ENCODE peak calls at places on chromosomes 5 and 9, in four cellular contexts. M is H1, G is HepG2, B is GM12892. X is an unnamed sample.

GRCh38 chr5:172437445-172438303 is 16.7 kb downstream of the SH3PXD2B start:
- DNase-seq in G (peak), B (no peak), M (no peak), X (no peak)

GRCh38 chr5:81819556-81820314 is 68.8 kb upstream of the SSBP2 start:
- DNase-seq in G (no peak), B (no peak), M (no peak), X (no peak)

GRCh38 chr9:112097712-112098688 is 77.1 kb downstream of the SUSD1 start:
- DNase-seq in B (peak), M (peak), G (peak), X (peak)

GRCh38 chr5:65332591-65332990 is 149.1 kb downstream of the ADAMTS6 start:
- DNase-seq in M (no peak), B (no peak), G (peak), X (no peak)

GRCh38 chr5:141208478-141208877 is at the start of gene PCDHB12:
- DNase-seq in M (no peak), G (peak), B (no peak), X (no peak)

GRCh38 chr9:93955356-93956182 is 414 bp upstream of the BARX1 start:
- DNase-seq in B (no peak), M (no peak), G (no peak), X (no peak)

GRCh38 chr9:70435948-70436347 is 21.5 kb upstream of the KLF9 start:
- DNase-seq in M (no peak), G (no peak), B (no peak), X (no peak)

GRCh38 chr9:132312873-132313272 is 41.9 kb downstream of the SETX start:
- DNase-seq in G (no peak), M (no peak), B (no peak), X (no peak)

GRCh38 chr5:103475629-103476240 is 86.9 kb downstream of the NUDT12 start:
- DNase-seq in B (no peak), G (peak), M (no peak), X (no peak)

GRCh38 chr5:180521101-180521500 is 26.9 kb downstream of the CNOT6 start:
- DNase-seq in G (no peak), B (no peak), M (no peak), X (no peak)

GRCh38 chr5:135667662-135668061 is 88.9 kb upstream of the CXCL14 start:
- DNase-seq in G (peak), B (no peak), M (no peak), X (no peak)

GRCh38 chr5:96067902-96068614 is 106.4 kb upstream of the ELL2 start:
- DNase-seq in M (no peak), B (no peak), G (no peak), X (no peak)

GRCh38 chr5:112555691-112556090 is 136.6 kb upstream of the EPB41L4A start:
- DNase-seq in G (no peak), M (no peak), B (no peak), X (no peak)
- TF ChIP-seq TAF1 in G (no peak), M (no peak), B (no peak), X (no peak)

DNA sequence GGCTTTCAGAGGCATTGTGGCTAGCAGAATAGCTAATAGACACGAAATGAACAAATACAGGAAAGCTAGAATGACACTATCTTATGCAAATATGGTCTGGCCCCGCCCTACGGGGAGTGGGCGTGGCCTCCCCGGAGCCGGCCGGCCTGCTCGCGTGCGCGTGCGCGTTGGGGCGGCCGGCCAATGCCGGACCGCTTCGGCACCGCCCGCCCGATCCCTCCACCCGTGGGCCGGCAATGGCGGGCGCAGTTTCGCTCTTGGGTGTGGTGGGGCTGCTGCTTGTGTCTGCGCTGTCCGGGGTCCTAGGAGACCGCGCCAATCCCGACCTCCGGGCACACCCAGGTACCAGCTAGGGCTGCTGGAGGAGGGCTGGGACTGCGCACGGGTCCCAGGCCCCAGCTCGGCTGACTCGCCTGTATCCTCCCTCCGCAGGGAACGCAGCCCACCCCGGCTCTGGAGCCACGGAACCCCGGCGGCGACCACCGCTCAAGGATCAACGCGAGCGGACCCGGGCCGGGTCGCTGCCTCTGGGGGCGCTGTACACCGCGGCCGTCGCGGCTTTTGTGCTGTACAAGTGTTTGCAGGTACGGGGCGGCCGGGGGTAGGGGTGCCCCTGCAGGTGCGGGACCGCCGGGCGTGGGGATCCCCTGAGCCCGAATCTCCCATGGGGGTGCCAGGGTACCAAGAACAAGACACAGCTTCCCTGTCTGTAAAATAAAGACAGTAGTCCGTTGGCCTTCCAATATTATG is at the start of gene CCDC107:
- DNase-seq in G (peak), B (peak), M (no peak), X (peak)
- TF ChIP-seq POLR2A in G (peak), B (peak), M (peak), X (peak)

GRCh38 chr9:5361326-5362005 is 21.8 kb upstream of the RLN1 start:
- DNase-seq in M (no peak), G (no peak), B (no peak), X (no peak)

GRCh38 chr9:5360341-5360740 is 20.7 kb upstream of the RLN1 start:
- DNase-seq in M (no peak), B (no peak), G (no peak), X (no peak)

GRCh38 chr9:5364294-5364990 is 24.8 kb upstream of the RLN1 start:
- DNase-seq in B (no peak), G (no peak), M (no peak), X (no peak)
- TF ChIP-seq TAF1 in B (no peak), G (no peak), M (no peak), X (no peak)

DNA sequence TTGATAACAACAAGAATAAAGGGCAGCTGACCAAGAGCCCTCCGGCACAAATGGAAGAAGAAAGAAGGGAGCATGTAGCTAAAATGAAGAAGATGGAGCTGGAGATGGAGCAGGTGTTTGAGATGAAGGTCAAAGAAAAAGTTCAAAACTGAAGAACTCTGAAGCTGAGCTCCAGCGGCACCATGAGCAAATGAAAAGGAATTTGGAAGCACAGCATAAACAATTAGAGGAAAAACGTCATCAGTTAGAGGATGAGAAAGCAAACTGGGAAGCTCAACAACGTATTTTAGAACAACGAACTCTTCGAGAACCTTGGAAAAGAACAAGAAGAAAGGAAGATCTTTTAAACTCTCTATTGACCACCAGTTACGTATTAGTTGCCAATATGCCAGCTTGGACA is 100.9 kb downstream of the GABBR2 start:
- DNase-seq in G (no peak), B (no peak), M (no peak), X (no peak)
- TF ChIP-seq POLR2A in G (no peak), B (no peak), M (no peak), X (no peak)

GRCh38 chr9:7108956-7109355 is 351.2 kb downstream of the KDM4C start:
- DNase-seq in G (no peak), B (no peak), M (no peak), X (no peak)
- TF ChIP-seq TAF1 in G (no peak), B (no peak), M (no peak), X (no peak)

GRCh38 chr9:130712564-130713285 is 19.1 kb downstream of the EXOSC2 start:
- DNase-seq in B (peak), G (peak), M (peak), X (peak)
- TF ChIP-seq POLR2A in B (peak), G (peak), M (peak), X (no peak)

GRCh38 chr9:90870646-90871326 is 69.2 kb downstream of the SYK start:
- DNase-seq in G (peak), B (no peak), M (no peak), X (no peak)
- TF ChIP-seq TAF1 in G (no peak), B (no peak), M (no peak), X (no peak)

GRCh38 chr9:33081128-33081851 is 4.8 kb upstream of the SMU1 start:
- DNase-seq in G (peak), B (peak), M (peak), X (peak)
- TF ChIP-seq POLR2A in G (no peak), B (no peak), M (no peak), X (no peak)